ENCODE peak calls at places on chromosomes 4 and X, in nine cellular contexts. K, O, Z, G, J, V, M, E and X are unnamed samples.

GRCh38 chrX:110173192-110174175 is 144.4 kb downstream of the AMMECR1 start:
- DNase-seq in J (no peak), Z (no peak), M (no peak), G (no peak), O (no peak), V (no peak), E (no peak), K (no peak), X (no peak)

GRCh38 chrX:20989361-20989760 is 384.9 kb upstream of the CNKSR2 start:
- DNase-seq in Z (no peak), E (no peak), O (no peak), J (no peak), V (no peak), M (no peak), G (no peak), K (no peak), X (no peak)

GRCh38 chr4:141458501-141458900 is 177.9 kb upstream of the IL15 start:
- DNase-seq in G (no peak), J (no peak), E (no peak), Z (peak; percentile 70), M (no peak), K (no peak), V (no peak), O (no peak), X (no peak)

GRCh38 chr4:24195976-24196736 is 306.3 kb upstream of the PPARGC1A start:
- DNase-seq in E (no peak), Z (no peak), G (no peak), V (no peak), K (no peak), J (no peak), O (no peak), M (peak; percentile 19), X (no peak)

GRCh38 chr4:138035781-138036258 is 206.3 kb downstream of the SLC7A11 start:
- DNase-seq in M (peak; percentile 75), E (peak; percentile 33), O (no peak), G (no peak), Z (no peak), K (peak; percentile 31), J (no peak), V (peak; percentile 16), X (peak; percentile 60)

GRCh38 chr4:54961357-54961975 is 163.9 kb downstream of the KDR start:
- DNase-seq in E (peak; percentile 51), V (no peak), O (no peak), J (no peak), M (peak; percentile 69), Z (no peak), K (peak; percentile 20), G (no peak), X (peak; percentile 21)

GRCh38 chr4:55347610-55348228 is 1.7 kb downstream of the SRD5A3 start:
- DNase-seq in O (no peak), Z (no peak), G (no peak), J (no peak), V (no peak), E (no peak), M (no peak), K (no peak), X (no peak)

GRCh38 chrX:1351981-1352714 is 15.6 kb downstream of the IL3RA start:
- DNase-seq in G (no peak), E (no peak), J (no peak), K (no peak), V (no peak), Z (no peak), M (no peak), O (no peak), X (no peak)

GRCh38 chrX:24838624-24839023 is 144.9 kb downstream of the POLA1 start:
- DNase-seq in V (no peak), O (no peak), E (peak; percentile 0), K (peak; percentile 3), J (no peak), Z (no peak), M (peak; percentile 61), G (peak; percentile 12), X (no peak)

GRCh38 chr4:105741548-105741947 is 33.0 kb downstream of the GSTCD start:
- DNase-seq in E (no peak), V (no peak), Z (no peak), O (no peak), K (no peak), G (no peak), J (no peak), M (no peak), X (peak; percentile 53)

GRCh38 chrX:110316351-110317078 is 1.4 kb downstream of the AMMECR1 start:
- DNase-seq in Z (no peak), G (no peak), V (peak; percentile 2), E (no peak), O (no peak), M (peak; percentile 22), J (no peak), K (no peak), X (no peak)

GRCh38 chrX:16743604-16744325 is 24.4 kb downstream of the SYAP1 start:
- DNase-seq in J (no peak), V (no peak), K (no peak), E (no peak), M (peak; percentile 92), G (peak; percentile 60), Z (no peak), O (no peak), X (peak; percentile 20)

GRCh38 chrX:40237745-40238178 is 140.0 kb upstream of the BCOR start:
- DNase-seq in J (no peak), O (no peak), V (no peak), M (no peak), K (no peak), Z (no peak), G (no peak), E (no peak), X (no peak)

GRCh38 chr4:86855572-86855971 is 6.4 kb upstream of the SLC10A6 start:
- DNase-seq in J (no peak), G (peak; percentile 62), M (no peak), O (no peak), V (no peak), Z (no peak), K (no peak), E (peak; percentile 9), X (no peak)

GRCh38 chr4:4384837-4385236 is 2.1 kb upstream of the NSG1 start:
- DNase-seq in G (no peak), Z (no peak), M (peak; percentile 25), K (peak; percentile 72), V (peak; percentile 35), O (no peak), J (peak; percentile 29), E (no peak), X (no peak)

GRCh38 chr4:122005064-122005755 is 53.4 kb upstream of the TRPC3 start:
- DNase-seq in O (no peak), E (no peak), V (no peak), Z (no peak), K (no peak), M (peak; percentile 58), J (no peak), G (no peak), X (no peak)

GRCh38 chr4:80091184-80091583 is 18.2 kb upstream of the ANTXR2 start:
- DNase-seq in O (no peak), K (no peak), Z (no peak), M (no peak), G (no peak), J (no peak), E (no peak), V (no peak), X (no peak)

GRCh38 chrX:78333521-78333920 is 6.1 kb upstream of the CYSLTR1 start:
- DNase-seq in V (no peak), G (no peak), E (no peak), Z (no peak), K (no peak), M (no peak), O (no peak), J (no peak), X (no peak)

GRCh38 chr4:76357981-76358380 is 51.4 kb downstream of the STBD1 start:
- DNase-seq in J (no peak), E (no peak), Z (no peak), O (no peak), M (no peak), V (no peak), K (no peak), G (no peak), X (no peak)

GRCh38 chr4:113050361-113050760 is 908 bp downstream of the ANK2 start:
- DNase-seq in Z (no peak), K (no peak), G (no peak), E (no peak), O (no peak), V (no peak), J (no peak), M (no peak), X (no peak)

GRCh38 chr4:126807132-126807531 is 825.6 kb upstream of the INTU start:
- DNase-seq in G (peak; percentile 28), V (no peak), O (no peak), K (no peak), E (no peak), J (no peak), Z (no peak), M (no peak), X (no peak)

GRCh38 chr4:1558205-1558604 is 125.9 kb downstream of the FAM53A start:
- DNase-seq in Z (no peak), K (no peak), J (no peak), V (no peak), E (no peak), M (no peak), O (no peak), G (no peak), X (no peak)

GRCh38 chrX:124940536-124940935 is 379.1 kb upstream of the TEX13C start:
- DNase-seq in E (no peak), M (no peak), G (no peak), Z (no peak), O (no peak), J (no peak), K (no peak), V (no peak), X (no peak)

GRCh38 chr4:138007572-138007971 is 234.6 kb downstream of the SLC7A11 start:
- DNase-seq in O (no peak), J (no peak), M (peak; percentile 14), E (no peak), G (no peak), K (no peak), V (no peak), Z (no peak), X (no peak)

GRCh38 chr4:133593764-133594163 is 444.7 kb downstream of the PCDH10 start:
- DNase-seq in M (no peak), E (no peak), G (no peak), O (no peak), J (no peak), V (no peak), Z (no peak), K (no peak), X (no peak)

GRCh38 chrX:140091276-140091886 is 126.1 kb upstream of the CXorf66 start:
- DNase-seq in Z (no peak), V (peak; percentile 71), M (peak; percentile 56), O (no peak), E (no peak), K (peak; percentile 31), G (no peak), J (peak; percentile 9), X (no peak)

GRCh38 chrX:110286126-110286525 is 31.8 kb downstream of the AMMECR1 start:
- DNase-seq in Z (peak; percentile 36), J (no peak), V (no peak), O (no peak), M (peak; percentile 66), K (no peak), E (no peak), G (peak; percentile 60), X (peak; percentile 68)

GRCh38 chr4:151325320-151326246 is at the start of gene SH3D19:
- DNase-seq in O (no peak), K (peak; percentile 82), E (peak; percentile 8), V (peak; percentile 67), Z (peak; percentile 73), M (peak; percentile 83), J (peak; percentile 4), G (peak; percentile 33), X (peak; percentile 48)